ENCODE peak calls at places on chromosomes 11 and 22, in nine cellular contexts. One of them, this sample, is unnamed.
A peak's percentile ranks its signal among the peaks of the same experiment; 100 is the strongest.

GRCh38 chr11:68890490-68891231 is 13.0 kb downstream of the MRPL21 start:
- DNase-seq in astrocyte of the cerebellum: peak; percentile 74
- DNase-seq in AG10803: peak; percentile 92
- DNase-seq in uterus: peak; percentile 73
- DNase-seq in Calu3: no peak
- DNase-seq in GM10248: no peak
- DNase-seq in dorsolateral prefrontal cortex: no peak
- DNase-seq in cardiac fibroblast: peak; percentile 91
- DNase-seq in GM23338: no peak
- DNase-seq in this sample: peak; percentile 66

GRCh38 chr11:266676-267439 is 11.3 kb upstream of the NLRP6 start:
- DNase-seq in astrocyte of the cerebellum: no peak
- DNase-seq in AG10803: no peak
- DNase-seq in uterus: no peak
- DNase-seq in Calu3: no peak
- DNase-seq in GM10248: no peak
- DNase-seq in dorsolateral prefrontal cortex: no peak
- DNase-seq in cardiac fibroblast: no peak
- DNase-seq in GM23338: peak; percentile 19
- DNase-seq in this sample: no peak

GRCh38 chr11:47071871-47072270 is 104.8 kb downstream of the ARFGAP2 start:
- DNase-seq in astrocyte of the cerebellum: no peak
- DNase-seq in AG10803: peak; percentile 5
- DNase-seq in uterus: no peak
- DNase-seq in Calu3: no peak
- DNase-seq in GM10248: no peak
- DNase-seq in dorsolateral prefrontal cortex: peak; percentile 14
- DNase-seq in cardiac fibroblast: no peak
- DNase-seq in GM23338: peak; percentile 34
- DNase-seq in this sample: no peak

GRCh38 chr11:82989628-82990404 is 81.9 kb downstream of the RAB30 start:
- DNase-seq in astrocyte of the cerebellum: no peak
- DNase-seq in AG10803: no peak
- DNase-seq in uterus: no peak
- DNase-seq in Calu3: no peak
- DNase-seq in GM10248: no peak
- DNase-seq in dorsolateral prefrontal cortex: no peak
- DNase-seq in cardiac fibroblast: no peak
- DNase-seq in GM23338: no peak
- DNase-seq in this sample: no peak

GRCh38 chr11:102603091-102603490 is 22.0 kb downstream of the MMP20 start:
- DNase-seq in astrocyte of the cerebellum: peak; percentile 67
- DNase-seq in AG10803: peak; percentile 75
- DNase-seq in uterus: no peak
- DNase-seq in Calu3: peak; percentile 57
- DNase-seq in GM10248: no peak
- DNase-seq in dorsolateral prefrontal cortex: peak; percentile 4
- DNase-seq in cardiac fibroblast: peak; percentile 81
- DNase-seq in GM23338: no peak
- DNase-seq in this sample: peak; percentile 75

GRCh38 chr11:19661827-19662226 is 50.8 kb upstream of the NAV2 start:
- DNase-seq in astrocyte of the cerebellum: no peak
- DNase-seq in AG10803: no peak
- DNase-seq in uterus: no peak
- DNase-seq in Calu3: no peak
- DNase-seq in GM10248: no peak
- DNase-seq in dorsolateral prefrontal cortex: no peak
- DNase-seq in cardiac fibroblast: no peak
- DNase-seq in GM23338: no peak
- DNase-seq in this sample: no peak

GRCh38 chr11:613369-613968 is 2.3 kb downstream of the IRF7 start:
- DNase-seq in astrocyte of the cerebellum: no peak
- DNase-seq in AG10803: peak; percentile 36
- DNase-seq in uterus: no peak
- DNase-seq in Calu3: peak; percentile 66
- DNase-seq in GM10248: peak; percentile 67
- DNase-seq in dorsolateral prefrontal cortex: no peak
- DNase-seq in cardiac fibroblast: peak; percentile 34
- DNase-seq in GM23338: peak; percentile 89
- DNase-seq in this sample: peak; percentile 48

GRCh38 chr11:93832780-93833179 is 17.6 kb downstream of the VSTM5 start:
- DNase-seq in astrocyte of the cerebellum: no peak
- DNase-seq in AG10803: no peak
- DNase-seq in uterus: no peak
- DNase-seq in Calu3: no peak
- DNase-seq in GM10248: no peak
- DNase-seq in dorsolateral prefrontal cortex: no peak
- DNase-seq in cardiac fibroblast: no peak
- DNase-seq in GM23338: no peak
- DNase-seq in this sample: no peak

GRCh38 chr11:574632-575323 is 1.5 kb upstream of the PHRF1 start:
- DNase-seq in astrocyte of the cerebellum: no peak
- DNase-seq in AG10803: no peak
- DNase-seq in uterus: no peak
- DNase-seq in Calu3: no peak
- DNase-seq in GM10248: no peak
- DNase-seq in dorsolateral prefrontal cortex: no peak
- DNase-seq in cardiac fibroblast: no peak
- DNase-seq in GM23338: no peak
- DNase-seq in this sample: no peak

GRCh38 chr22:48673806-48674500 is 1153.7 kb downstream of the BRD1 start:
- DNase-seq in astrocyte of the cerebellum: no peak
- DNase-seq in AG10803: no peak
- DNase-seq in uterus: no peak
- DNase-seq in Calu3: no peak
- DNase-seq in GM10248: no peak
- DNase-seq in dorsolateral prefrontal cortex: no peak
- DNase-seq in cardiac fibroblast: no peak
- DNase-seq in GM23338: no peak
- DNase-seq in this sample: no peak

GRCh38 chr11:101915811-101916291 is 471 bp downstream of the ANGPTL5 start:
- DNase-seq in astrocyte of the cerebellum: no peak
- DNase-seq in AG10803: peak; percentile 75
- DNase-seq in uterus: no peak
- DNase-seq in Calu3: no peak
- DNase-seq in GM10248: peak; percentile 31
- DNase-seq in dorsolateral prefrontal cortex: peak; percentile 5
- DNase-seq in cardiac fibroblast: peak; percentile 81
- DNase-seq in GM23338: peak; percentile 13
- DNase-seq in this sample: peak; percentile 75

GRCh38 chr11:19433367-19433766 is 192.6 kb upstream of the E2F8 start:
- DNase-seq in astrocyte of the cerebellum: no peak
- DNase-seq in AG10803: no peak
- DNase-seq in uterus: no peak
- DNase-seq in Calu3: no peak
- DNase-seq in GM10248: no peak
- DNase-seq in dorsolateral prefrontal cortex: no peak
- DNase-seq in cardiac fibroblast: no peak
- DNase-seq in GM23338: peak; percentile 36
- DNase-seq in this sample: no peak

GRCh38 chr11:130371004-130371590 is 56.4 kb upstream of the ZBTB44 start:
- DNase-seq in astrocyte of the cerebellum: no peak
- DNase-seq in AG10803: no peak
- DNase-seq in uterus: no peak
- DNase-seq in Calu3: no peak
- DNase-seq in GM10248: peak; percentile 36
- DNase-seq in dorsolateral prefrontal cortex: no peak
- DNase-seq in cardiac fibroblast: no peak
- DNase-seq in GM23338: peak; percentile 39
- DNase-seq in this sample: no peak
- TF ChIP-seq CTCF in astrocyte of the cerebellum: no peak
- TF ChIP-seq CTCF in AG10803: no peak
- TF ChIP-seq CTCF in uterus: no peak
- TF ChIP-seq CTCF in Calu3: no peak
- TF ChIP-seq CTCF in GM10248: peak; percentile 25
- TF ChIP-seq CTCF in dorsolateral prefrontal cortex: no peak
- TF ChIP-seq CTCF in cardiac fibroblast: no peak
- TF ChIP-seq CTCF in GM23338: peak; percentile 38
- TF ChIP-seq CTCF in this sample: no peak

GRCh38 chr11:113369411-113369810 is 18.2 kb upstream of the ANKK1 start:
- DNase-seq in astrocyte of the cerebellum: no peak
- DNase-seq in AG10803: no peak
- DNase-seq in uterus: no peak
- DNase-seq in Calu3: no peak
- DNase-seq in GM10248: no peak
- DNase-seq in dorsolateral prefrontal cortex: no peak
- DNase-seq in cardiac fibroblast: no peak
- DNase-seq in GM23338: no peak
- DNase-seq in this sample: no peak

GRCh38 chr11:113373981-113374560 is 13.5 kb upstream of the ANKK1 start:
- DNase-seq in astrocyte of the cerebellum: no peak
- DNase-seq in AG10803: no peak
- DNase-seq in uterus: no peak
- DNase-seq in Calu3: no peak
- DNase-seq in GM10248: no peak
- DNase-seq in dorsolateral prefrontal cortex: no peak
- DNase-seq in cardiac fibroblast: no peak
- DNase-seq in GM23338: no peak
- DNase-seq in this sample: peak; percentile 23

GRCh38 chr11:113373306-113373705 is 14.3 kb upstream of the ANKK1 start:
- DNase-seq in astrocyte of the cerebellum: no peak
- DNase-seq in AG10803: peak; percentile 67
- DNase-seq in uterus: no peak
- DNase-seq in Calu3: no peak
- DNase-seq in GM10248: no peak
- DNase-seq in dorsolateral prefrontal cortex: no peak
- DNase-seq in cardiac fibroblast: peak; percentile 79
- DNase-seq in GM23338: no peak
- DNase-seq in this sample: peak; percentile 50

GRCh38 chr11:113370634-113371033 is 16.9 kb upstream of the ANKK1 start:
- DNase-seq in astrocyte of the cerebellum: no peak
- DNase-seq in AG10803: no peak
- DNase-seq in uterus: no peak
- DNase-seq in Calu3: no peak
- DNase-seq in GM10248: no peak
- DNase-seq in dorsolateral prefrontal cortex: no peak
- DNase-seq in cardiac fibroblast: no peak
- DNase-seq in GM23338: no peak
- DNase-seq in this sample: no peak

GRCh38 chr11:113372317-113372716 is 15.3 kb upstream of the ANKK1 start:
- DNase-seq in astrocyte of the cerebellum: no peak
- DNase-seq in AG10803: no peak
- DNase-seq in uterus: no peak
- DNase-seq in Calu3: no peak
- DNase-seq in GM10248: no peak
- DNase-seq in dorsolateral prefrontal cortex: no peak
- DNase-seq in cardiac fibroblast: no peak
- DNase-seq in GM23338: no peak
- DNase-seq in this sample: no peak
- TF ChIP-seq CTCF in astrocyte of the cerebellum: peak; percentile 19
- TF ChIP-seq CTCF in AG10803: no peak
- TF ChIP-seq CTCF in uterus: no peak
- TF ChIP-seq CTCF in Calu3: no peak
- TF ChIP-seq CTCF in GM10248: no peak
- TF ChIP-seq CTCF in dorsolateral prefrontal cortex: no peak
- TF ChIP-seq CTCF in cardiac fibroblast: no peak
- TF ChIP-seq CTCF in GM23338: peak; percentile 15
- TF ChIP-seq CTCF in this sample: peak; percentile 26

GRCh38 chr11:45211732-45212131 is 65.3 kb downstream of the PRDM11 start:
- DNase-seq in astrocyte of the cerebellum: no peak
- DNase-seq in AG10803: no peak
- DNase-seq in uterus: no peak
- DNase-seq in Calu3: no peak
- DNase-seq in GM10248: no peak
- DNase-seq in dorsolateral prefrontal cortex: peak; percentile 37
- DNase-seq in cardiac fibroblast: no peak
- DNase-seq in GM23338: peak; percentile 13
- DNase-seq in this sample: no peak

GRCh38 chr11:45212566-45213315 is 66.3 kb downstream of the PRDM11 start:
- DNase-seq in astrocyte of the cerebellum: no peak
- DNase-seq in AG10803: no peak
- DNase-seq in uterus: peak; percentile 40
- DNase-seq in Calu3: no peak
- DNase-seq in GM10248: no peak
- DNase-seq in dorsolateral prefrontal cortex: no peak
- DNase-seq in cardiac fibroblast: no peak
- DNase-seq in GM23338: peak; percentile 87
- DNase-seq in this sample: no peak

GRCh38 chr11:45213717-45214116 is 67.3 kb downstream of the PRDM11 start:
- DNase-seq in astrocyte of the cerebellum: no peak
- DNase-seq in AG10803: no peak
- DNase-seq in uterus: no peak
- DNase-seq in Calu3: no peak
- DNase-seq in GM10248: no peak
- DNase-seq in dorsolateral prefrontal cortex: no peak
- DNase-seq in cardiac fibroblast: no peak
- DNase-seq in GM23338: no peak
- DNase-seq in this sample: no peak

GRCh38 chr11:45215098-45215497 is 68.7 kb downstream of the PRDM11 start:
- DNase-seq in astrocyte of the cerebellum: no peak
- DNase-seq in AG10803: no peak
- DNase-seq in uterus: no peak
- DNase-seq in Calu3: no peak
- DNase-seq in GM10248: no peak
- DNase-seq in dorsolateral prefrontal cortex: no peak
- DNase-seq in cardiac fibroblast: no peak
- DNase-seq in GM23338: no peak
- DNase-seq in this sample: no peak

DNA sequence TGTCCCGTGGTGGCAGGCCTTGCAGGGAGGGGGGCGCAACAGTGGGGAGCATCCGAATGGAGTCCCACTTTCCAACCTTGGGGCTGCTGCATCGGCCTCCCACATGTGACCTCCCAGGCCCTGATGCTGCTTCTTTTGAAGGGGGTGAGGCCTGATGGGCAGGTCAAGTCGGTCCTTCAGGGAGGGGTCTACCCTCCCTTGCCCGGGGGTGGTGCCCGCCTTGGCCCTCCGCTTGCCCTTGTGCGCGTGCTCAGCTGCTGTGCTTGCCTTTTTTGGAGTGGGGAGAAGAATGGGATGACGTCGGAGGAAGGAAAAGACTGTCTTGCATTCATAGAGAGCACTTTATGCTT is 66.9 kb downstream of the PRDM11 start:
- DNase-seq in astrocyte of the cerebellum: no peak
- DNase-seq in AG10803: no peak
- DNase-seq in uterus: peak; percentile 55
- DNase-seq in Calu3: no peak
- DNase-seq in GM10248: no peak
- DNase-seq in dorsolateral prefrontal cortex: no peak
- DNase-seq in cardiac fibroblast: no peak
- DNase-seq in GM23338: no peak
- DNase-seq in this sample: no peak
- TF ChIP-seq CTCF in astrocyte of the cerebellum: no peak
- TF ChIP-seq CTCF in AG10803: no peak
- TF ChIP-seq CTCF in uterus: peak; percentile 0
- TF ChIP-seq CTCF in Calu3: no peak
- TF ChIP-seq CTCF in GM10248: no peak
- TF ChIP-seq CTCF in dorsolateral prefrontal cortex: no peak
- TF ChIP-seq CTCF in cardiac fibroblast: no peak
- TF ChIP-seq CTCF in GM23338: no peak
- TF ChIP-seq CTCF in this sample: no peak

DNA sequence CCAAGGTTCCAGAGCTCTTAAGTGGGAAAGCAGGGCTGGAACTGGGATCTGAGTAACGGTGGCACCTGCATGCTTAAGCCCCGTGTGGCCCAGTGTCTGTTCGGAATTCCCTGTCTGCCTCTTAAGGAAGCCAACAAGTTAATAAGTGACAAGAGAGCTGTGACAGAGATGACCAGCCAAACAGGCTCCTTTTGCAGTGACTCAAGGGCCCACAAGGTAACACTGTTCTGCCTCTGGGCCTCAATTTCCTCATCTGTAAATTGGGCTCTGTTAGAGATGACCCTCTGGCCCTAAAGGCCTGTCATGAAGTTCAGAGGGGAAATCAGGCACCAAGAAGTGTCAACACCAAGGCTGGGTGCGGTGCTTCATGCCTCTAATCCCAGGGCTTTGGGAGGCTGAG is 18.6 kb downstream of the USH1C start:
- DNase-seq in astrocyte of the cerebellum: no peak
- DNase-seq in AG10803: no peak
- DNase-seq in uterus: no peak
- DNase-seq in Calu3: peak; percentile 38
- DNase-seq in GM10248: no peak
- DNase-seq in dorsolateral prefrontal cortex: no peak
- DNase-seq in cardiac fibroblast: no peak
- DNase-seq in GM23338: no peak
- DNase-seq in this sample: no peak
- TF ChIP-seq CTCF in astrocyte of the cerebellum: no peak
- TF ChIP-seq CTCF in AG10803: no peak
- TF ChIP-seq CTCF in uterus: no peak
- TF ChIP-seq CTCF in Calu3: no peak
- TF ChIP-seq CTCF in GM10248: no peak
- TF ChIP-seq CTCF in dorsolateral prefrontal cortex: no peak
- TF ChIP-seq CTCF in cardiac fibroblast: no peak
- TF ChIP-seq CTCF in GM23338: no peak
- TF ChIP-seq CTCF in this sample: no peak